ENCODE peak calls at places on chromosomes 5 and 9, in seven cellular contexts. One of them, this sample, is unnamed.

GRCh38 chr5:80959138-80959537 is 1.0 kb upstream of the RASGRF2 start:
- DNase-seq in SK-N-SH: no peak
- DNase-seq in HepG2: no peak
- DNase-seq in GM12878: no peak
- DNase-seq in K562: no peak
- DNase-seq in H1: no peak
- DNase-seq in HCT116: no peak
- DNase-seq in this sample: peak; percentile 5

GRCh38 chr9:81456431-81456970 is 232.8 kb downstream of the TLE1 start:
- DNase-seq in GM12878: no peak
- DNase-seq in HCT116: no peak
- DNase-seq in K562: no peak
- DNase-seq in HepG2: no peak
- DNase-seq in SK-N-SH: no peak
- DNase-seq in H1: no peak
- DNase-seq in this sample: no peak

GRCh38 chr9:6827370-6827949 is 69.7 kb downstream of the KDM4C start:
- DNase-seq in GM12878: peak; percentile 16
- DNase-seq in K562: peak; percentile 39
- DNase-seq in SK-N-SH: peak; percentile 67
- DNase-seq in HepG2: peak; percentile 71
- DNase-seq in H1: no peak
- DNase-seq in HCT116: peak; percentile 15
- DNase-seq in this sample: peak; percentile 8

GRCh38 chr5:132471944-132472343 is 18.6 kb downstream of the IRF1 start:
- DNase-seq in HCT116: no peak
- DNase-seq in H1: no peak
- DNase-seq in GM12878: no peak
- DNase-seq in HepG2: no peak
- DNase-seq in SK-N-SH: no peak
- DNase-seq in K562: no peak
- DNase-seq in this sample: no peak

GRCh38 chr5:139605887-139606286 is 42.3 kb upstream of the CXXC5 start:
- DNase-seq in H1: no peak
- DNase-seq in SK-N-SH: no peak
- DNase-seq in K562: no peak
- DNase-seq in GM12878: peak; percentile 28
- DNase-seq in HCT116: no peak
- DNase-seq in HepG2: no peak
- DNase-seq in this sample: no peak

GRCh38 chr5:179410291-179411160 is 65.3 kb upstream of the ADAMTS2 start:
- DNase-seq in H1: no peak
- DNase-seq in GM12878: no peak
- DNase-seq in K562: no peak
- DNase-seq in HCT116: no peak
- DNase-seq in SK-N-SH: peak; percentile 71
- DNase-seq in HepG2: no peak
- DNase-seq in this sample: no peak

GRCh38 chr9:126869368-126869767 is 8.9 kb downstream of the ZBTB34 start:
- DNase-seq in HepG2: no peak
- DNase-seq in H1: no peak
- DNase-seq in K562: no peak
- DNase-seq in SK-N-SH: no peak
- DNase-seq in HCT116: no peak
- DNase-seq in GM12878: no peak
- DNase-seq in this sample: no peak

GRCh38 chr9:93681316-93682154 is 105.2 kb downstream of the PHF2 start:
- DNase-seq in H1: no peak
- DNase-seq in K562: no peak
- DNase-seq in HCT116: no peak
- DNase-seq in GM12878: no peak
- DNase-seq in HepG2: peak; percentile 36
- DNase-seq in SK-N-SH: peak; percentile 16
- DNase-seq in this sample: no peak

GRCh38 chr5:115069087-115069968 is 100.4 kb downstream of the TRIM36 start:
- DNase-seq in HepG2: peak; percentile 64
- DNase-seq in K562: peak; percentile 17
- DNase-seq in SK-N-SH: peak; percentile 7
- DNase-seq in GM12878: peak; percentile 12
- DNase-seq in HCT116: peak; percentile 51
- DNase-seq in H1: no peak
- DNase-seq in this sample: peak; percentile 88

GRCh38 chr9:130183133-130183762 is 11.0 kb downstream of the NCS1 start:
- DNase-seq in SK-N-SH: peak; percentile 72
- DNase-seq in HepG2: peak; percentile 46
- DNase-seq in H1: no peak
- DNase-seq in K562: no peak
- DNase-seq in HCT116: no peak
- DNase-seq in GM12878: no peak
- DNase-seq in this sample: peak; percentile 73

GRCh38 chr5:31392061-31392460 is 139.8 kb downstream of the DROSHA start:
- DNase-seq in K562: no peak
- DNase-seq in GM12878: no peak
- DNase-seq in H1: no peak
- DNase-seq in SK-N-SH: no peak
- DNase-seq in HCT116: no peak
- DNase-seq in HepG2: no peak
- DNase-seq in this sample: no peak

GRCh38 chr5:119082691-119083090 is 11.8 kb downstream of the DMXL1 start:
- DNase-seq in K562: no peak
- DNase-seq in SK-N-SH: no peak
- DNase-seq in GM12878: no peak
- DNase-seq in HepG2: no peak
- DNase-seq in HCT116: no peak
- DNase-seq in H1: no peak
- DNase-seq in this sample: no peak

GRCh38 chr5:55714339-55714738 is 2.2 kb upstream of the SLC38A9 start:
- DNase-seq in HepG2: no peak
- DNase-seq in GM12878: no peak
- DNase-seq in K562: no peak
- DNase-seq in HCT116: peak; percentile 19
- DNase-seq in SK-N-SH: no peak
- DNase-seq in H1: no peak
- DNase-seq in this sample: no peak

GRCh38 chr5:55712023-55712859 is at the start of gene SLC38A9:
- DNase-seq in H1: peak; percentile 93
- DNase-seq in HepG2: peak; percentile 91
- DNase-seq in SK-N-SH: peak; percentile 91
- DNase-seq in K562: peak; percentile 91
- DNase-seq in HCT116: peak; percentile 83
- DNase-seq in GM12878: peak; percentile 68
- DNase-seq in this sample: peak; percentile 90

GRCh38 chr5:55708732-55709131 is 3.4 kb downstream of the SLC38A9 start:
- DNase-seq in HCT116: no peak
- DNase-seq in K562: no peak
- DNase-seq in H1: no peak
- DNase-seq in GM12878: no peak
- DNase-seq in SK-N-SH: no peak
- DNase-seq in HepG2: no peak
- DNase-seq in this sample: no peak

GRCh38 chr5:55713871-55714270 is 1.7 kb upstream of the SLC38A9 start:
- DNase-seq in SK-N-SH: no peak
- DNase-seq in GM12878: no peak
- DNase-seq in K562: no peak
- DNase-seq in H1: no peak
- DNase-seq in HCT116: no peak
- DNase-seq in HepG2: no peak
- DNase-seq in this sample: no peak

GRCh38 chr5:55711531-55712022 is 547 bp downstream of the SLC38A9 start:
- DNase-seq in SK-N-SH: no peak
- DNase-seq in GM12878: no peak
- DNase-seq in HCT116: no peak
- DNase-seq in HepG2: no peak
- DNase-seq in H1: no peak
- DNase-seq in K562: no peak
- DNase-seq in this sample: no peak
- TF ChIP-seq JUND in SK-N-SH: no peak
- TF ChIP-seq JUND in GM12878: no peak
- TF ChIP-seq JUND in HCT116: no peak
- TF ChIP-seq JUND in HepG2: no peak
- TF ChIP-seq JUND in H1: no peak
- TF ChIP-seq JUND in K562: no peak
- TF ChIP-seq JUND in this sample: no peak

DNA sequence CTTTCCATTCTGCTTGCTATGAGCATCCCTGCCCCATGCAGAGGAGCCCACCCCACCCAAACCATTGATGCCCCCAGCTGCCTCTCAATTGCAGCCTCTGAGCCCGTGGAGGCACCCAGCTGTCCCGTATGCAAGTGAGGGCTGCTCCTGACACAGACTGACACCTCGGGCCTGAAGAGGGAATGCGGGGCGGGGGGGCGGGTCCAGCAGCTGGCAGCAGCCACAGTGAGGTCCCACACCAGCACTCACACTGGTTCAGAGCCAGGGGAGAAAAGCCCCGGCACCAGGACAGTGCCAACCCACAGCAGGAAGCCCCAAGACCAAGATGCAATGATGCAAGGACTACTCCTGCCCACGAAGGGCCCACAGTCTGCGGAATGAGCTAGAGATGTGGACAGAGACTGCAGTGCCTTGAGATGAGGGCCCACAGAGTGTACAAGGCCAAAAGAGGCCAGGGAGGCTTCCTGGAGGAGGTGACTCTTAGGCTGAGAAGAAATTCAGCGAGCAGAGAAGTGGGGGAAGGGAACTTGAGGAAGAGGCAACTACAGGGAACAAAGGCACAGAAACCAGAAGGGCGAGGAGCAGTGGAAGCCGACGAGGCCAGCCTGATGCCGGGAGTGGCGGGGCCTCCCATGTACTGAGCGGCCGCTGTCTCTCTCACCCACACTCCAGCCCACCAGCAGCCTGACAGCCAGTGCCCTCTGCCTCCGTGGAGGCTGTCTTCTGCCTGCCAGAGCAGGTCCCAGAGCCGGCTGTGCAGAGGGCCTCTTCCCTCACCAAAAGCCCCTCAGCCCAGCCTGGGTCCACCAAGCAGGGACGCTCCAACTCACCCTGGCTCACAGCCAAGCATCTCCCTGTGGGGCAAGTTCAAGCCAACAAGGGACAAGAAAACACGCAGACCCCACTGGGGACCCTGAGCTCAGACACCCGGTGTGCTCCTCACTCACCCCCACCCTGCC is 9.2 kb downstream of the EEIG1 start:
- DNase-seq in GM12878: no peak
- DNase-seq in SK-N-SH: peak; percentile 40
- DNase-seq in H1: no peak
- DNase-seq in K562: no peak
- DNase-seq in HepG2: no peak
- DNase-seq in HCT116: no peak
- DNase-seq in this sample: no peak
- TF ChIP-seq JUND in GM12878: no peak
- TF ChIP-seq JUND in SK-N-SH: no peak
- TF ChIP-seq JUND in H1: no peak
- TF ChIP-seq JUND in K562: no peak
- TF ChIP-seq JUND in HepG2: no peak
- TF ChIP-seq JUND in HCT116: no peak
- TF ChIP-seq JUND in this sample: no peak

GRCh38 chr5:67676863-67677262 is 480.3 kb upstream of the CD180 start:
- DNase-seq in GM12878: no peak
- DNase-seq in HCT116: no peak
- DNase-seq in SK-N-SH: no peak
- DNase-seq in H1: no peak
- DNase-seq in HepG2: no peak
- DNase-seq in K562: no peak
- DNase-seq in this sample: no peak

GRCh38 chr5:67673618-67674017 is 477.0 kb upstream of the CD180 start:
- DNase-seq in K562: no peak
- DNase-seq in SK-N-SH: no peak
- DNase-seq in HepG2: no peak
- DNase-seq in HCT116: no peak
- DNase-seq in H1: no peak
- DNase-seq in GM12878: no peak
- DNase-seq in this sample: no peak

GRCh38 chr5:67673180-67673579 is 476.6 kb upstream of the CD180 start:
- DNase-seq in GM12878: no peak
- DNase-seq in HCT116: no peak
- DNase-seq in H1: no peak
- DNase-seq in HepG2: no peak
- DNase-seq in SK-N-SH: no peak
- DNase-seq in K562: no peak
- DNase-seq in this sample: no peak

GRCh38 chr5:67674256-67674655 is 477.7 kb upstream of the CD180 start:
- DNase-seq in GM12878: no peak
- DNase-seq in K562: no peak
- DNase-seq in H1: no peak
- DNase-seq in HCT116: no peak
- DNase-seq in HepG2: no peak
- DNase-seq in SK-N-SH: no peak
- DNase-seq in this sample: no peak

DNA sequence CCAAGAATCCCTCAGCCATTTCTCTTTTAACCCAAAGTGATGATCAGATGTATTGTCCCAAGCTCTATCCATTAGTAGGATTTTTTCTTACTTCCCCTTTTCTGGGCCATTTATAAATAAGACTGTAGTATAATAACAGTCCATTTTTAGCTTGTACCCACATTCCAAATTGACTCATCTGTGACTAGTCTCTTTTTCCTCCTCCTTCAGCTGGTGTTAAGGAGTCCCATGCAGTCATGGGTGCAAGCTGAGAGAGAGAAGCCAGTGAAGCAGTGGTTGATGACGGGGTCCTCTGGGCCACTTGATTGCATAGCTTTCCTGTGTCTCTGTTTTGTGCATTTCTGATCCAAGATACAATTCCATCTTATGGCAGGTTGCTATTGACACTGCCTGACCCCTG is 476.0 kb upstream of the CD180 start:
- DNase-seq in SK-N-SH: no peak
- DNase-seq in K562: no peak
- DNase-seq in HepG2: no peak
- DNase-seq in GM12878: no peak
- DNase-seq in H1: no peak
- DNase-seq in HCT116: no peak
- DNase-seq in this sample: no peak
- TF ChIP-seq JUND in SK-N-SH: no peak
- TF ChIP-seq JUND in K562: no peak
- TF ChIP-seq JUND in HepG2: no peak
- TF ChIP-seq JUND in GM12878: no peak
- TF ChIP-seq JUND in H1: no peak
- TF ChIP-seq JUND in HCT116: no peak
- TF ChIP-seq JUND in this sample: no peak

GRCh38 chr5:19978466-19978865 is 9.5 kb downstream of the CDH18 start:
- DNase-seq in SK-N-SH: no peak
- DNase-seq in HepG2: no peak
- DNase-seq in H1: no peak
- DNase-seq in GM12878: no peak
- DNase-seq in K562: no peak
- DNase-seq in HCT116: no peak
- DNase-seq in this sample: no peak

GRCh38 chr5:19977069-19977468 is 10.9 kb downstream of the CDH18 start:
- DNase-seq in HCT116: no peak
- DNase-seq in SK-N-SH: no peak
- DNase-seq in GM12878: no peak
- DNase-seq in HepG2: no peak
- DNase-seq in H1: no peak
- DNase-seq in K562: no peak
- DNase-seq in this sample: no peak

DNA sequence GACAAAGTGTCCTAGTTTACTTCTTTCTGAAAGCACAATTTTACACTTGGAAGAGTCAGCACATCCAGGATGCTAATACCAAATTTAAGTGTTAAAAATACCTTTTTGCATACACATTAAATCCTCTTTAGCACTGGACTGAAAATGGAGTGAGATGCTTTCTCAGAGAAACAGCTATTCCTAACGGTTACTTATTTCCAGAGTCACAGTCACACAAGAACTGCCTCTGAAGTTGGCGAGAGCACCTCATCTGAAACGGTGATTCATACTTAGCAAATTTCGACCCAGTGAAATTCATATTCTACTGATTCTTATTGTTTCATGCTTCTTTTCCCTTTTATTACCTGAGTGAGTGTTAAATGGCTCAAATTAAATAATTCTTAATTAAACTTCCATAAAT is 12.2 kb downstream of the CDH18 start:
- DNase-seq in SK-N-SH: no peak
- DNase-seq in GM12878: no peak
- DNase-seq in K562: no peak
- DNase-seq in HepG2: no peak
- DNase-seq in H1: no peak
- DNase-seq in HCT116: no peak
- DNase-seq in this sample: no peak
- TF ChIP-seq JUND in SK-N-SH: no peak
- TF ChIP-seq JUND in GM12878: no peak
- TF ChIP-seq JUND in K562: no peak
- TF ChIP-seq JUND in HepG2: no peak
- TF ChIP-seq JUND in H1: no peak
- TF ChIP-seq JUND in HCT116: no peak
- TF ChIP-seq JUND in this sample: no peak

This sample was measured in T47D.